ENCODE peak calls at places on chromosomes 3 and 15, in four cellular contexts. One of them, this sample, is unnamed.

GRCh38 chr15:70636540-70637165 is 126.7 kb downstream of the UACA start:
- DNase-seq in GM06990: no peak
- DNase-seq in cardiac muscle cell: peak
- DNase-seq in uterus: no peak
- DNase-seq in this sample: no peak

GRCh38 chr3:78994174-78995027 is 773.4 kb downstream of the ROBO1 start:
- DNase-seq in GM06990: no peak
- DNase-seq in cardiac muscle cell: no peak
- DNase-seq in uterus: no peak
- DNase-seq in this sample: no peak

GRCh38 chr15:58352026-58352929 is 79.5 kb upstream of the LIPC start:
- DNase-seq in uterus: no peak
- DNase-seq in cardiac muscle cell: no peak
- DNase-seq in GM06990: no peak
- DNase-seq in this sample: no peak

GRCh38 chr3:31244929-31245817 is 287.6 kb upstream of the STT3B start:
- DNase-seq in cardiac muscle cell: peak
- DNase-seq in uterus: no peak
- DNase-seq in GM06990: no peak
- DNase-seq in this sample: no peak

GRCh38 chr3:161213644-161214043 is 7.5 kb upstream of the NMD3 start:
- DNase-seq in cardiac muscle cell: no peak
- DNase-seq in GM06990: no peak
- DNase-seq in uterus: no peak
- DNase-seq in this sample: no peak

GRCh38 chr3:122932251-122932967 is 95.2 kb downstream of the SEMA5B start:
- DNase-seq in cardiac muscle cell: peak
- DNase-seq in uterus: no peak
- DNase-seq in GM06990: no peak
- DNase-seq in this sample: no peak

GRCh38 chr3:16455001-16455400 is 58.5 kb downstream of the RFTN1 start:
- DNase-seq in cardiac muscle cell: no peak
- DNase-seq in GM06990: no peak
- DNase-seq in uterus: peak
- DNase-seq in this sample: no peak

GRCh38 chr3:150775001-150775599 is 12.1 kb upstream of the SIAH2 start:
- DNase-seq in cardiac muscle cell: no peak
- DNase-seq in uterus: no peak
- DNase-seq in GM06990: no peak
- DNase-seq in this sample: no peak

GRCh38 chr3:56878046-56878445 is 76.3 kb upstream of the ARHGEF3 start:
- DNase-seq in GM06990: no peak
- DNase-seq in uterus: no peak
- DNase-seq in cardiac muscle cell: peak
- DNase-seq in this sample: peak

GRCh38 chr3:141401584-141402475 is 33.5 kb downstream of the ZBTB38 start:
- DNase-seq in cardiac muscle cell: peak
- DNase-seq in GM06990: peak
- DNase-seq in uterus: peak
- DNase-seq in this sample: no peak

GRCh38 chr3:50411229-50411628 is 51.9 kb upstream of the TMEM115 start:
- DNase-seq in uterus: no peak
- DNase-seq in GM06990: no peak
- DNase-seq in cardiac muscle cell: no peak
- DNase-seq in this sample: no peak

GRCh38 chr3:12194209-12194608 is 35.5 kb upstream of the TIMP4 start:
- DNase-seq in cardiac muscle cell: peak
- DNase-seq in GM06990: peak
- DNase-seq in uterus: no peak
- DNase-seq in this sample: no peak

GRCh38 chr3:37024092-37024491 is 30.8 kb downstream of the MLH1 start:
- DNase-seq in cardiac muscle cell: peak
- DNase-seq in GM06990: no peak
- DNase-seq in uterus: no peak
- DNase-seq in this sample: no peak

GRCh38 chr3:58222161-58222724 is 11.5 kb upstream of the DNASE1L3 start:
- DNase-seq in cardiac muscle cell: no peak
- DNase-seq in uterus: no peak
- DNase-seq in GM06990: no peak
- DNase-seq in this sample: peak

GRCh38 chr3:159620873-159621272 is 367.8 kb upstream of the IL12A start:
- DNase-seq in GM06990: no peak
- DNase-seq in cardiac muscle cell: peak
- DNase-seq in uterus: no peak
- DNase-seq in this sample: no peak

GRCh38 chr3:177597325-177598109 is 400.2 kb upstream of the TBL1XR1 start:
- DNase-seq in GM06990: peak
- DNase-seq in uterus: peak
- DNase-seq in cardiac muscle cell: peak
- DNase-seq in this sample: no peak

GRCh38 chr3:196192036-196193001 is 18.9 kb downstream of the ZDHHC19 start:
- DNase-seq in cardiac muscle cell: no peak
- DNase-seq in uterus: no peak
- DNase-seq in GM06990: peak
- DNase-seq in this sample: no peak

GRCh38 chr3:40585381-40586016 is 60.7 kb downstream of the ZNF621 start:
- DNase-seq in uterus: no peak
- DNase-seq in GM06990: no peak
- DNase-seq in cardiac muscle cell: no peak
- DNase-seq in this sample: no peak

GRCh38 chr3:123773681-123774431 is 110.3 kb downstream of the MYLK start:
- DNase-seq in uterus: peak
- DNase-seq in cardiac muscle cell: peak
- DNase-seq in GM06990: no peak
- DNase-seq in this sample: no peak

GRCh38 chr3:195219351-195220045 is 51.5 kb downstream of the XXYLT1 start:
- DNase-seq in GM06990: no peak
- DNase-seq in cardiac muscle cell: no peak
- DNase-seq in uterus: peak
- DNase-seq in this sample: peak

GRCh38 chr3:28252016-28252415 is 10.6 kb downstream of the CMC1 start:
- DNase-seq in cardiac muscle cell: no peak
- DNase-seq in uterus: no peak
- DNase-seq in GM06990: no peak
- DNase-seq in this sample: no peak

GRCh38 chr3:25563601-25564000 is 101.1 kb downstream of the TOP2B start:
- DNase-seq in GM06990: no peak
- DNase-seq in uterus: no peak
- DNase-seq in cardiac muscle cell: peak
- DNase-seq in this sample: no peak

GRCh38 chr3:8516783-8517182 is 15.2 kb downstream of the LMCD1 start:
- DNase-seq in cardiac muscle cell: no peak
- DNase-seq in uterus: no peak
- DNase-seq in GM06990: no peak
- DNase-seq in this sample: no peak

GRCh38 chr3:129556890-129557736 is 14.1 kb downstream of the H1-8 start:
- DNase-seq in cardiac muscle cell: no peak
- DNase-seq in uterus: peak
- DNase-seq in GM06990: no peak
- DNase-seq in this sample: no peak

GRCh38 chr3:134318166-134318565 is 56.1 kb downstream of the AMOTL2 start:
- DNase-seq in uterus: no peak
- DNase-seq in cardiac muscle cell: no peak
- DNase-seq in GM06990: no peak
- DNase-seq in this sample: no peak

GRCh38 chr3:151091685-151092352 is 6.4 kb downstream of the MED12L start:
- DNase-seq in cardiac muscle cell: peak
- DNase-seq in GM06990: no peak
- DNase-seq in uterus: no peak
- DNase-seq in this sample: no peak

GRCh38 chr3:150439657-150440056 is 31.6 kb downstream of the TSC22D2 start:
- DNase-seq in uterus: no peak
- DNase-seq in cardiac muscle cell: no peak
- DNase-seq in GM06990: no peak
- DNase-seq in this sample: no peak

GRCh38 chr3:42500909-42501308 is 1.5 kb upstream of the VIPR1 start:
- DNase-seq in GM06990: no peak
- DNase-seq in uterus: no peak
- DNase-seq in cardiac muscle cell: no peak
- DNase-seq in this sample: peak
- H3K4me3 ChIP-seq in GM06990: no peak
- H3K4me3 ChIP-seq in uterus: no peak
- H3K4me3 ChIP-seq in cardiac muscle cell: peak
- H3K4me3 ChIP-seq in this sample: no peak

GRCh38 chr15:34724486-34724885 is 30.3 kb downstream of the GJD2 start:
- DNase-seq in cardiac muscle cell: no peak
- DNase-seq in GM06990: no peak
- DNase-seq in uterus: no peak
- DNase-seq in this sample: no peak
- H3K4me3 ChIP-seq in cardiac muscle cell: no peak
- H3K4me3 ChIP-seq in GM06990: no peak
- H3K4me3 ChIP-seq in uterus: no peak
- H3K4me3 ChIP-seq in this sample: no peak

GRCh38 chr15:89998923-89999675 is 2.0 kb upstream of the ZNF710 start:
- DNase-seq in GM06990: no peak
- DNase-seq in cardiac muscle cell: no peak
- DNase-seq in uterus: no peak
- DNase-seq in this sample: no peak
- H3K4me3 ChIP-seq in GM06990: no peak
- H3K4me3 ChIP-seq in cardiac muscle cell: no peak
- H3K4me3 ChIP-seq in uterus: no peak
- H3K4me3 ChIP-seq in this sample: no peak

DNA sequence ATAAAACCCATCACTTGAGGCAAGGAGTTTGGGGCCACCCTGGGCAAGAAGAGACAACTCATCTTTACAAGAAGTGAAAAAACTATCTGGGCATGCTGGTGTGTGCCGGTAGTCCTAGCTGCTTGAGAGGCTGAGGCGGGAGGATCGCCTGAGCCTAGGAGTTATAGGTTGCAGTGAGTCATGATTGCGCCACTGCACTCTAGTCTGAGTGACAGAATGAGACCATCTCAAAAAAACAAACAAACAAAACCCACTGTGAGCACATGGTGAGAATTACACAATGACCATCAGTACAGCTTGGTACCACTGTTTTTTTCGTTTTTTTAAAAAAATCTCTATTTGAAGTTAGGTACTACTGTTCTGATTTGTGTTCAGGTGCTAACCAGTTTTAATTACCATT is 13.6 kb downstream of the VPS39 start:
- DNase-seq in uterus: no peak
- DNase-seq in cardiac muscle cell: peak
- DNase-seq in GM06990: no peak
- DNase-seq in this sample: no peak
- H3K4me3 ChIP-seq in uterus: no peak
- H3K4me3 ChIP-seq in cardiac muscle cell: no peak
- H3K4me3 ChIP-seq in GM06990: no peak
- H3K4me3 ChIP-seq in this sample: no peak

GRCh38 chr3:47456984-47457383 is 18.8 kb downstream of the SCAP start:
- DNase-seq in uterus: no peak
- DNase-seq in GM06990: no peak
- DNase-seq in cardiac muscle cell: no peak
- DNase-seq in this sample: no peak
- H3K4me3 ChIP-seq in uterus: no peak
- H3K4me3 ChIP-seq in GM06990: no peak
- H3K4me3 ChIP-seq in cardiac muscle cell: no peak
- H3K4me3 ChIP-seq in this sample: no peak